ENCODE peak calls at places on chromosomes 6 and 20, in nine cellular contexts. O is spleen, F is bronchial epithelial cell, S is neural crest cell, J is MCF 10A, K is HCT116, E is heart right ventricle, P is HFF-Myc, C is hepatocyte. V is an unnamed sample.

GRCh38 chr20:53550590-53551187 is 43.0 kb downstream of the ZNF217 start:
- DNase-seq in O (no peak), F (no peak), S (no peak), J (peak), K (no peak), E (no peak), P (no peak), C (no peak), V (no peak)

GRCh38 chr6:641225-641985 is 15.5 kb downstream of the HUS1B start:
- DNase-seq in O (no peak), F (peak), S (no peak), J (no peak), K (no peak), E (no peak), P (no peak), C (no peak), V (no peak)

GRCh38 chr20:15597306-15597705 is 975.9 kb downstream of the KIF16B start:
- DNase-seq in O (no peak), F (peak), S (no peak), J (peak), K (no peak), E (no peak), P (no peak), C (peak), V (no peak)

GRCh38 chr6:3664641-3665041 is 86.9 kb downstream of the PXDC1 start:
- DNase-seq in O (no peak), F (peak), S (no peak), J (no peak), K (no peak), E (no peak), P (no peak), C (peak), V (no peak)

GRCh38 chr6:27280064-27280539 is 32.0 kb downstream of the POM121L2 start:
- DNase-seq in O (no peak), F (peak), S (peak), J (peak), K (peak), E (no peak), P (no peak), C (peak), V (no peak)

GRCh38 chr6:134517145-134517658 is 199.3 kb upstream of the SGK1 start:
- DNase-seq in O (peak), F (peak), S (no peak), J (peak), K (no peak), E (peak), P (peak), C (peak), V (no peak)

GRCh38 chr6:141548969-141549368 is 583.8 kb upstream of the GJE1 start:
- DNase-seq in O (no peak), F (peak), S (no peak), J (peak), K (no peak), E (no peak), P (no peak), C (no peak), V (no peak)

GRCh38 chr6:88304515-88304914 is 138.4 kb upstream of the CNR1 start:
- DNase-seq in O (no peak), F (no peak), S (no peak), J (no peak), K (no peak), E (no peak), P (no peak), C (no peak), V (no peak)

GRCh38 chr20:2698186-2698817 is 5.7 kb downstream of the EBF4 start:
- DNase-seq in O (peak), F (no peak), S (no peak), J (no peak), K (no peak), E (no peak), P (no peak), C (no peak), V (no peak)

GRCh38 chr6:38933426-38933825 is 115.2 kb upstream of the GLP1R start:
- DNase-seq in O (no peak), F (peak), S (no peak), J (peak), K (peak), E (no peak), P (no peak), C (peak), V (no peak)

GRCh38 chr20:41357424-41358163 is 9.0 kb downstream of the EMILIN3 start:
- DNase-seq in O (no peak), F (no peak), S (no peak), J (no peak), K (no peak), E (no peak), P (no peak), C (no peak), V (no peak)

GRCh38 chr6:133854633-133855598 is 34.0 kb upstream of the TCF21 start:
- DNase-seq in O (peak), F (no peak), S (peak), J (no peak), K (no peak), E (no peak), P (no peak), C (peak), V (no peak)

GRCh38 chr6:124655856-124656255 is 306.4 kb upstream of the RNF217 start:
- DNase-seq in O (no peak), F (no peak), S (no peak), J (no peak), K (no peak), E (no peak), P (no peak), C (no peak), V (no peak)

GRCh38 chr20:62606551-62607201 is 35.6 kb upstream of the SLCO4A1 start:
- DNase-seq in O (no peak), F (no peak), S (no peak), J (no peak), K (no peak), E (peak), P (no peak), C (no peak), V (no peak)

GRCh38 chr6:131070061-131070460 is 7.0 kb upstream of the EPB41L2 start:
- DNase-seq in O (no peak), F (no peak), S (no peak), J (no peak), K (no peak), E (no peak), P (no peak), C (no peak), V (no peak)

GRCh38 chr20:44204156-44204831 is 6.3 kb downstream of the OSER1 start:
- DNase-seq in O (no peak), F (peak), S (no peak), J (peak), K (peak), E (no peak), P (peak), C (peak), V (no peak)

GRCh38 chr6:150905769-150906168 is 40.3 kb downstream of the MTHFD1L start:
- DNase-seq in O (no peak), F (no peak), S (no peak), J (no peak), K (no peak), E (no peak), P (no peak), C (no peak), V (no peak)

GRCh38 chr6:22141271-22141745 is 155.5 kb downstream of the PRL start:
- DNase-seq in O (no peak), F (no peak), S (no peak), J (no peak), K (no peak), E (no peak), P (no peak), C (peak), V (no peak)

GRCh38 chr6:128731249-128732165 is 151.4 kb upstream of the LAMA2 start:
- DNase-seq in O (no peak), F (peak), S (peak), J (peak), K (peak), E (no peak), P (peak), C (peak), V (no peak)

GRCh38 chr6:109024784-109025183 is 69.9 kb downstream of the SESN1 start:
- DNase-seq in O (no peak), F (no peak), S (peak), J (no peak), K (no peak), E (peak), P (no peak), C (no peak), V (no peak)

GRCh38 chr6:152720964-152721363 is 23.3 kb downstream of the MYCT1 start:
- DNase-seq in O (no peak), F (peak), S (no peak), J (peak), K (peak), E (no peak), P (no peak), C (no peak), V (no peak)

GRCh38 chr6:129651291-129651691 is 58.7 kb downstream of the ARHGAP18 start:
- DNase-seq in O (no peak), F (no peak), S (no peak), J (no peak), K (no peak), E (no peak), P (no peak), C (no peak), V (no peak)

GRCh38 chr6:46014511-46015118 is 1.0 kb downstream of the CLIC5 start:
- DNase-seq in O (peak), F (no peak), S (peak), J (no peak), K (no peak), E (peak), P (no peak), C (peak), V (no peak)

GRCh38 chr6:167766986-167767714 is 59.6 kb upstream of the AFDN start:
- DNase-seq in O (peak), F (no peak), S (no peak), J (no peak), K (no peak), E (no peak), P (no peak), C (no peak), V (no peak)

GRCh38 chr6:3159805-3160781 is 2.7 kb upstream of the TUBB2A start:
- DNase-seq in O (peak), F (peak), S (no peak), J (no peak), K (peak), E (no peak), P (no peak), C (peak), V (no peak)

GRCh38 chr6:157779705-157780604 is 43.1 kb upstream of the SNX9 start:
- DNase-seq in O (no peak), F (peak), S (no peak), J (no peak), K (no peak), E (no peak), P (no peak), C (no peak), V (no peak)

GRCh38 chr6:25070547-25071366 is 135.0 kb upstream of the RIPOR2 start:
- DNase-seq in O (peak), F (peak), S (peak), J (peak), K (peak), E (peak), P (peak), C (peak), V (peak)

GRCh38 chr20:50335866-50336265 is 145.2 kb downstream of the CEBPB start:
- DNase-seq in O (no peak), F (no peak), S (no peak), J (no peak), K (no peak), E (no peak), P (no peak), C (no peak), V (no peak)

GRCh38 chr6:7846971-7847818 is 63.4 kb downstream of the TXNDC5 start:
- DNase-seq in O (no peak), F (peak), S (no peak), J (peak), K (no peak), E (no peak), P (no peak), C (no peak), V (no peak)

GRCh38 chr6:44047179-44047546 is 80.1 kb downstream of the MRPL14 start:
- DNase-seq in O (peak), F (no peak), S (no peak), J (peak), K (no peak), E (no peak), P (no peak), C (no peak), V (no peak)

GRCh38 chr20:47389867-47390347 is 33.4 kb upstream of the ZMYND8 start:
- DNase-seq in O (no peak), F (peak), S (no peak), J (peak), K (no peak), E (no peak), P (peak), C (no peak), V (no peak)

GRCh38 chr20:57395111-57395959 is 4.1 kb downstream of the RBM38 start:
- DNase-seq in O (peak), F (peak), S (peak), J (peak), K (no peak), E (peak), P (no peak), C (no peak), V (no peak)

GRCh38 chr6:4055420-4056041 is 23.4 kb downstream of the FAM217A start:
- DNase-seq in O (no peak), F (peak), S (no peak), J (peak), K (peak), E (no peak), P (peak), C (peak), V (no peak)

GRCh38 chr6:166561766-166562165 is 24.7 kb downstream of the RAMACL start:
- DNase-seq in O (no peak), F (no peak), S (no peak), J (no peak), K (no peak), E (no peak), P (no peak), C (no peak), V (no peak)

GRCh38 chr20:32450484-32451061 is 92.4 kb downstream of the ASXL1 start:
- DNase-seq in O (peak), F (no peak), S (no peak), J (no peak), K (no peak), E (no peak), P (no peak), C (no peak), V (no peak)

GRCh38 chr6:114342086-114342825 is 567 bp downstream of the HS3ST5 start:
- DNase-seq in O (peak), F (no peak), S (peak), J (no peak), K (no peak), E (peak), P (no peak), C (peak), V (no peak)

GRCh38 chr6:126748141-126748540 is 370.3 kb upstream of the RSPO3 start:
- DNase-seq in O (no peak), F (no peak), S (no peak), J (no peak), K (no peak), E (no peak), P (no peak), C (no peak), V (no peak)

GRCh38 chr20:14142964-14143627 is 147.8 kb downstream of the MACROD2 start:
- DNase-seq in O (no peak), F (peak), S (no peak), J (no peak), K (no peak), E (no peak), P (no peak), C (peak), V (no peak)

GRCh38 chr6:149806127-149806526 is 56.6 kb downstream of the PCMT1 start:
- DNase-seq in O (no peak), F (no peak), S (no peak), J (no peak), K (no peak), E (no peak), P (no peak), C (no peak), V (no peak)

GRCh38 chr20:10674684-10675455 is 1.1 kb upstream of the JAG1 start:
- DNase-seq in O (peak), F (no peak), S (peak), J (peak), K (peak), E (peak), P (no peak), C (peak), V (peak)

GRCh38 chr20:10672579-10673127 is 1.1 kb downstream of the JAG1 start:
- DNase-seq in O (peak), F (no peak), S (peak), J (peak), K (no peak), E (peak), P (no peak), C (peak), V (peak)

GRCh38 chr20:10671850-10672578 is 1.8 kb downstream of the JAG1 start:
- DNase-seq in O (peak), F (no peak), S (no peak), J (peak), K (no peak), E (peak), P (no peak), C (peak), V (no peak)

GRCh38 chr20:10673831-10674683 is at the start of gene JAG1:
- DNase-seq in O (peak), F (peak), S (peak), J (peak), K (peak), E (peak), P (peak), C (peak), V (peak)

DNA sequence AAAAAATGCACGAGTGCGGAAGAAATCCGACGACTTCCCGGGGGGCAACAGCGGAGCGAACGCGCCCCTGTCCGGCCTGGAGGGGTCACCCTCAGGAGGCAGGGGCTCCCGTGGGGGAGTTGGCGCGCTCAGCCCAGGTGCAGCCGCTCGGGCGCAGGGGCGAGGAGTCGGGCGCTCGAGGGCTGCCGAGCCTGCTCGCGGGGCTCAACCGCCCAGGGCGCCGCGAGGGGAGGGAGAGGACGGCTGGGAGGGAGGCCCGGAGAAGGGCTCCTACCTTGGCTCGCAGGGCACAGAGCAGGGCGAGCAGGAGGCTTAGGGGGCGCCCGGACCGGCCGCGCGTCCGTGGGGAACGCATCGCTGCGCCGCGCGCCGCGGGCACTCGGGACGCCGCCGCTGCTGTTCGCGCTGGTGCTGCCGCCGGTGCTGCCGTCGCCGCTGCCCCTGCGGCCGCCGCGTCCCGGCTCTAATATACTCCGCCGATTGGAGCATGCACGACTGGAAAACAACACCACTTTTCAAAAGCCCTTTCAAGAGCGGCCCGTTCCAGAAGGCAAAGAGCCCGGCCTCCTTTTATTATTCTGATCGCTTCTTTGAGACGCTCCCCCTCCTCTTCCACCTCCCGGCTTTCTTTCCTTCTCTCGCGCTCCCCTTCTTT is 496 bp downstream of the JAG1 start:
- DNase-seq in O (peak), F (no peak), S (peak), J (no peak), K (no peak), E (peak), P (no peak), C (peak), V (peak)
- TF ChIP-seq CTCF in O (no peak), F (no peak), S (no peak), J (no peak), K (no peak), E (no peak), P (no peak), C (no peak), V (no peak)

GRCh38 chr6:161101517-161101916 is 109.9 kb downstream of the MAP3K4 start:
- DNase-seq in O (no peak), F (no peak), S (no peak), J (no peak), K (no peak), E (no peak), P (no peak), C (peak), V (no peak)
- TF ChIP-seq CTCF in O (peak), F (no peak), S (peak), J (no peak), K (peak), E (no peak), P (peak), C (peak), V (no peak)

GRCh38 chr6:41598670-41599014 is 39.6 kb upstream of the MDFI start:
- DNase-seq in O (no peak), F (no peak), S (no peak), J (no peak), K (no peak), E (no peak), P (no peak), C (no peak), V (no peak)

GRCh38 chr6:41596807-41597206 is 41.5 kb upstream of the MDFI start:
- DNase-seq in O (no peak), F (no peak), S (no peak), J (no peak), K (no peak), E (no peak), P (no peak), C (no peak), V (no peak)

GRCh38 chr6:41599015-41599835 is 39.0 kb upstream of the MDFI start:
- DNase-seq in O (peak), F (no peak), S (no peak), J (no peak), K (no peak), E (no peak), P (no peak), C (peak), V (no peak)

GRCh38 chr6:41596096-41596685 is 42.1 kb upstream of the MDFI start:
- DNase-seq in O (no peak), F (no peak), S (no peak), J (no peak), K (no peak), E (no peak), P (no peak), C (peak), V (no peak)

GRCh38 chr6:41597246-41598000 is 40.8 kb upstream of the MDFI start:
- DNase-seq in O (peak), F (no peak), S (no peak), J (no peak), K (no peak), E (no peak), P (no peak), C (peak), V (no peak)
- TF ChIP-seq CTCF in O (no peak), F (no peak), S (no peak), J (no peak), K (no peak), E (no peak), P (no peak), C (no peak), V (no peak)

GRCh38 chr6:100078509-100078908 is 84.5 kb upstream of the MCHR2 start:
- DNase-seq in O (no peak), F (peak), S (no peak), J (peak), K (peak), E (no peak), P (no peak), C (peak), V (no peak)
- TF ChIP-seq CTCF in O (no peak), F (peak), S (peak), J (peak), K (peak), E (no peak), P (peak), C (peak), V (no peak)

GRCh38 chr6:16759646-16760535 is 1.4 kb downstream of the ATXN1 start:
- DNase-seq in O (peak), F (peak), S (peak), J (peak), K (no peak), E (peak), P (no peak), C (peak), V (peak)

GRCh38 chr6:16760536-16761468 is at the start of gene ATXN1:
- DNase-seq in O (peak), F (peak), S (peak), J (peak), K (no peak), E (peak), P (no peak), C (peak), V (peak)

GRCh38 chr6:16762547-16763477 is 1.6 kb upstream of the ATXN1 start:
- DNase-seq in O (peak), F (peak), S (no peak), J (peak), K (peak), E (peak), P (peak), C (peak), V (peak)

GRCh38 chr6:16762265-16762546 is 946 bp upstream of the ATXN1 start:
- DNase-seq in O (no peak), F (no peak), S (no peak), J (no peak), K (no peak), E (no peak), P (no peak), C (no peak), V (no peak)

GRCh38 chr6:16761469-16762264 is 407 bp upstream of the ATXN1 start:
- DNase-seq in O (peak), F (peak), S (peak), J (peak), K (peak), E (peak), P (no peak), C (peak), V (peak)
- TF ChIP-seq CTCF in O (peak), F (peak), S (peak), J (peak), K (peak), E (no peak), P (no peak), C (peak), V (no peak)

DNA sequence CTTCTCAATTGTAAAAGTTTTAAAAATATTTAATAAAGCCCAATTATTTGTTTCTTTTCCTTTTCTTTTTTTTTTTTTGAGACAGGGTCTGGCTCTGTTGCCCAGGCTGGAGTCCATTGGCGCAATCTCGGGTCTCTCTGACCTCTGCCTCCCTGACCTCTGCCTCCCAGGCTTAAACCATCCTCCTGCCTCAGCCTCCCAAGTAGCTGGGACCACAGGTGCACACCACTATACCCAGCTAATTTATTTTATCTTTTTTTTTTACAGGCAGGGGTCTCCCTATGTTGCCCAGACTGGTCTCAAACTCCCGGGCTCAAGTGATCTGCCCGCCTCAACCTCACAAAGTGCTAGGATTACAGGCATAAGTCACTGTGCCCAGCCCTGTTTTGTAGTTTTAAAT is 9.8 kb downstream of the REPS1 start:
- DNase-seq in O (no peak), F (no peak), S (no peak), J (no peak), K (no peak), E (no peak), P (no peak), C (no peak), V (no peak)
- TF ChIP-seq CTCF in O (no peak), F (no peak), S (no peak), J (no peak), K (no peak), E (no peak), P (no peak), C (no peak), V (no peak)

V was measured in activated B cell treated with CpG ODN at 0.5 μM for 24 hours.